ENCODE peak calls at places on chromosomes 7 and 10, in four cellular contexts. J, R, U and Z are unnamed samples. For H3K4me1, the result is how much of the 10 kb centered on the place peaks cover.

GRCh38 chr7:84722086-84722485 is 464.8 kb downstream of the SEMA3D start:
- DNase-seq in R (peak), J (no peak), U (no peak), Z (no peak)

GRCh38 chr10:132141076-132141475 is 45.7 kb upstream of the DPYSL4 start:
- DNase-seq in U (peak), J (no peak), R (no peak), Z (no peak)

GRCh38 chr7:74653686-74654181 is 3.8 kb upstream of the GTF2I start:
- DNase-seq in U (no peak), R (no peak), J (no peak), Z (no peak)

GRCh38 chr7:131574741-131575140 is 18.3 kb upstream of the PODXL start:
- DNase-seq in R (no peak), J (no peak), U (no peak), Z (no peak)

GRCh38 chr10:78605800-78606350 is 462.9 kb upstream of the ZMIZ1 start:
- DNase-seq in R (no peak), J (no peak), U (no peak), Z (no peak)

GRCh38 chr7:141844256-141844655 is 3.0 kb upstream of the PRSS37 start:
- DNase-seq in R (no peak), U (no peak), J (no peak), Z (no peak)

GRCh38 chr10:127563718-127564553 is 14.8 kb downstream of the NPS start:
- DNase-seq in J (no peak), R (no peak), U (no peak), Z (no peak)

GRCh38 chr7:30778246-30779025 is 7.2 kb downstream of the MINDY4 start:
- DNase-seq in R (peak), U (no peak), J (no peak), Z (no peak)

GRCh38 chr10:88150338-88150737 is 286.9 kb downstream of the PTEN start:
- DNase-seq in J (no peak), U (no peak), R (peak), Z (no peak)

DNA sequence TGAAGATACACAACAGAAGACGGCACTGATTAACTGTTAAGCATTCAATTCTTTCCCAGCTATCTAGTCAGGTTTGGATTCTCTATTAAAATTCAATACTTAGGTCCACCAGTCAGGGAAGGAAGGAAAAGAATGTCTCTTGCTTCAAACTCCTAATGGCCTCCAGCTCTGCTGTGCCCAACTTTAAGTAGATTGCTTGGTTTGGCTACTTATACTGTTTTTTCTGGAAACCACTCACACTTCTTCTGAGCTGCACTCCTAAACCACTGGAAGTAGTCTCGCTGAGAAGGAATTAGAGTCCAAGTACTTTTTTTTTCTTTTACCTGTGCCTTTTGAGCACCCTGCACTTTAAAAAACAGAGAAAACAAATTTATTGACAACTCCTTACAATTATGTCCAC is 26.8 kb upstream of the COL1A2 start:
- DNase-seq in R (peak), J (no peak), U (no peak), Z (no peak)
- H3K4me3 ChIP-seq in R (no peak), J (peak), U (no peak), Z (peak)

DNA sequence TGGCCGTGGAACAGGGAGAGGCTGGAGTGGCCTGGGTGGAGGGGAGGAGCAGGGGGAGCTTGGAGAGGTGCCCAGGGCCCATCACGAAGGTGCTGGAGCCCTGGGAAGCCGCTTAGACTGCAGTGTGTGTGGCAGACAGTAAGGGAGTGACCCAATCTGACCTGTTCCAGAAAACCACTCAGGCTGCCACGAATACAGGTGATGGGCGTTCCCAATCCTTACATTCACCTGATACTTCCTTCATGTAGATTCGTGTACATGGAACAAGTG is 161.7 kb downstream of the SVIL start:
- DNase-seq in J (no peak), U (no peak), R (no peak), Z (no peak)
- H3K4me1 ChIP-seq in J (under half), U (under half), R (under half), Z (under half)

GRCh38 chr7:80450621-80451308 is 61.1 kb downstream of the GNAT3 start:
- DNase-seq in J (no peak), U (no peak), R (peak), Z (no peak)
- H3K27ac ChIP-seq in J (no peak), U (peak), R (no peak), Z (no peak)

DNA sequence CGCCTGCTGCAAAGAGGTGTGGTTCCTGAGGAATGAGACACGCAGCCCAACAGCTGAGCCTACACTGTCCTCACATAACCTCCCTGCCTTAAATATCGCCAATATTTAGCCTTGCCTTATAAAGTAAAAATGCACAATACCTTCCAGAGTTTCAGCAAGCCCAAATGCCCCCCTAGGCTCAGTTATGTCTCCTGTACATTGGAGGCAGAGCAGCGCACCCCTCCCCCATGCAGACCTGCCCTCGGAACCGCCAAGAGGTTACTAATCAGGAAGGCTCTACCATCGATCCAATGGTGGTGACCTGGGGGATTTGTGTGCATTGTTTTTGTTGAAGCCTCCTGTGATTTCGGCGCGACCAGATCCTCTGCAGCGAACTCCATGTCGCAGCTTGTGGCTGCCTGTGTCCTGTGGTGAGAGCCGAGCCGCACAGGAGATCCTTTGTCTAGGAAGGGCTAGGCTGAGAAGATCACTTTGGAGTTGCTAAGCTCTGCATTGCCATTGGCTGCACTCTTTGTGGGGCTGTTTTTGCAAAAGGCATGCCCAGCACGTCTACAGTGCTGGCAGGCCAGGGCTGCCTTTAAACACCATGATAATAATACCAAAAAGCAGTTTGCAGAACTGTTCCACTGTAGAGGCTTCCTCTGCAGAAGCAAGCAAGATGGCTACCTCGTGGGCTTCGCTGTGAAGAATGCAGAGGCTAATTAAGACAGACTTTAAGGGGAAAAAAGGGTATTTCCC is 40.1 kb downstream of the TET1 start:
- DNase-seq in U (peak), R (peak), J (peak), Z (peak)
- H3K4me3 ChIP-seq in U (peak), R (peak), J (peak), Z (peak)

GRCh38 chr7:88386757-88387156 is 80.1 kb upstream of the STEAP4 start:
- DNase-seq in U (no peak), J (no peak), R (no peak), Z (no peak)
- H3K4me1 ChIP-seq in U (under half), J (under half), R (under half), Z (under half)

GRCh38 chr10:92790449-92790848 is 57.9 kb upstream of the EXOC6 start:
- DNase-seq in U (no peak), J (no peak), R (no peak), Z (no peak)

GRCh38 chr10:92789067-92789466 is 59.3 kb upstream of the EXOC6 start:
- DNase-seq in R (no peak), J (no peak), U (no peak), Z (no peak)

GRCh38 chr10:92792661-92793060 is 55.7 kb upstream of the EXOC6 start:
- DNase-seq in U (no peak), J (no peak), R (no peak), Z (no peak)

GRCh38 chr10:92787557-92788152 is 60.7 kb upstream of the EXOC6 start:
- DNase-seq in J (no peak), U (no peak), R (no peak), Z (no peak)

GRCh38 chr10:92789826-92790225 is 58.5 kb upstream of the EXOC6 start:
- DNase-seq in U (no peak), J (no peak), R (no peak), Z (no peak)
- H3K27ac ChIP-seq in U (no peak), J (no peak), R (no peak), Z (no peak)

DNA sequence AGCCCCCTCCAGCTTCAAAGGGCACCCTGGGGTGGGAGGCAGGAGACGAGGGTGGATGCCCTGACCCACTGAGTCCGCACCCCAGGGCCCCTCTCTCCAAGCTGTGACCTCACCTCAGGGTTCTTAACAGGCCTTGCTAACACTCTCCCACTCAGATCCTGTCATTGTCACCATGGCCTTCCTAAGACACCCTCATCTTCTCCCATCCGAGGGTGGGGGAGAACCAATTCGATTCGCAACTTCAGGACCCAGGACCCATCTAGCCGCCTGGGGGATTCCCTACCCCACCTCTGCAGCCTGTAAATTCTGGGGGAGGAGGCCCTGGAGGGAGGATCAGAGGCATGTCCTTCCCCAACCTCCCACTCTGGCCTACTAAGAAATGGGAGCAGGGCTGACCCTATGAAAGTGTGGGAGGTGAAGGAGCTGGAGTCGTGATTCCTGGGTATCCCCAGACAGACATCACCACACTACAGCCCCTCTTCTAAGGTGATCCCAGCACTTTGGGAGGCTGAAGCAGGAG is 17.4 kb downstream of the TRIM8 start:
- DNase-seq in R (no peak), U (no peak), J (no peak), Z (no peak)
- H3K4me3 ChIP-seq in R (no peak), U (no peak), J (peak), Z (no peak)